ENCODE peak calls at places on chromosomes 3 and 15, in four cellular contexts. I is cardiac muscle cell, D is ovary, P is fibroblast of lung. W is an unnamed sample.

GRCh38 chr15:69991493-69991892 is 106.2 kb downstream of the TLE3 start:
- DNase-seq in I (no peak), D (no peak), P (no peak), W (no peak)

GRCh38 chr3:25091938-25092337 is 336.1 kb upstream of the RARB start:
- DNase-seq in I (no peak), D (no peak), P (no peak), W (no peak)

GRCh38 chr3:190326930-190327329 is 4.7 kb upstream of the CLDN1 start:
- DNase-seq in I (peak), D (peak), P (peak), W (no peak)

GRCh38 chr3:159734681-159735080 is 254.0 kb upstream of the IL12A start:
- DNase-seq in I (no peak), D (no peak), P (no peak), W (no peak)

GRCh38 chr15:25532269-25532668 is 93.4 kb upstream of the UBE3A start:
- DNase-seq in I (no peak), D (no peak), P (no peak), W (no peak)

GRCh38 chr3:196868297-196868661 is 559 bp downstream of the SENP5 start:
- DNase-seq in I (no peak), D (no peak), P (peak), W (no peak)

GRCh38 chr3:172384836-172385235 is 63.4 kb downstream of the GHSR start:
- DNase-seq in I (no peak), D (no peak), P (no peak), W (no peak)

GRCh38 chr3:43707998-43708397 is 17.3 kb downstream of the ABHD5 start:
- DNase-seq in I (peak), D (no peak), P (peak), W (peak)

GRCh38 chr15:37098468-37099320 is 1.7 kb downstream of the MEIS2 start:
- DNase-seq in I (no peak), D (peak), P (peak), W (no peak)

GRCh38 chr15:65773386-65774111 is 18.5 kb downstream of the DENND4A start:
- DNase-seq in I (no peak), D (no peak), P (no peak), W (no peak)
- H3K4me3 ChIP-seq in I (no peak), D (no peak), P (no peak), W (no peak)

DNA sequence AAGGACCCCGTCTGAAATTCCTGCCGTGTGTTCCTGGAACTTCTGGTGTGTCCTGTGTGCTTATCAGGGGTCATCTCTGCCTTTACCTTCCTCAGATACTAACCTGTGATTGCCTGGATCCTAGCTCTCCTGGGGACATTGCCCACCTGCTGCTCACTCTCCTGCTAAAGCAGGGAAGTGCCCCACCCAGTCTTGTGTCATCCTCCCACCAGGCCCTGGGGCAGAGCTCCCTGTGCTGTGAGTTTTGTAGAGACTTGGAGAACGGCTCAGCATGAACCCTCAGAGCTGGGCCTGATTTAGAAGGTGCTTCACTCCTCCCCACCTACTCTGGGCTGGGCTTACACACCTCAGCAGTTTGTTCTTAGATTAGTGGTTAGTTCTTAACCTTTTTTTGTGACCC is 3.8 kb upstream of the TMEM44 start:
- DNase-seq in I (no peak), D (no peak), P (no peak), W (no peak)
- H3K4me3 ChIP-seq in I (no peak), D (no peak), P (no peak), W (no peak)

DNA sequence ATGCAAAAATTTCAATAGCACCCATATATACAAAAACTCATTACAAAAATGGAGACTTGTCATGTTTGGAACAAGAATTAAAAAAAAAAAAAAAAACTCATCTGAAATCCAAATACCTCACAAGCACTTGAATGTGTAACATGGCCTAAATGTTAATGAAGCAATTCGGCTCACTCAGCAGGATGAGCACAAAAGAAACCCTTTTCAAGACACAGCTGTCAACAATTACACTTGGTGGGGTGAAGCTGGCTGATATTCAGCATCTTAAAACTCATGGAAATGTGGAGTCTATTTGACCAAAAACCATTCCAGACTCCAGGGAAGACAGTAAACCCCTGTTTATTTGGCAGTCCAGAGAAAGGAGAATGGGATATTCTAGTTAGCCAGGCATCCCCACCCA is 205.4 kb upstream of the TSC22D2 start:
- DNase-seq in I (no peak), D (no peak), P (no peak), W (no peak)
- H3K4me3 ChIP-seq in I (no peak), D (no peak), P (no peak), W (no peak)

DNA sequence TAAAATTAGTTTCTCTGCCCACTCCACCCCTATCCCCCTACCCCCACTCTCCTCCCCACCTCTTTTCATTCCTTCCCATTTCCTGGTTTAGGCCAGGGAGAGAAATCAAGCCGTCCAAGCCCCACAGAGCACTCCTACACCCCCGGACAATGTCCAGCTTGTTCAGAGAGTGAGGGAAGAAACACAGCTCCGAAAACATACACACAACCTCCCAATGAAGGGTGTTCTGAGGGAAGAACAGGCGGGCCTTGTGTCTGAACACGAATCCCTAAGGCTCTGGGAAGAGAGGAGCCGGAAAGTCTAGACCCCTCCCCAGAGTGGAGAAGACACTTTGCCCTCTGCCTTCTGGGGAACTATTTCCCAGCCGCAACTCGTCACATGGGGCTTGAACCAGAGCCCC is 30.5 kb downstream of the ACAN start:
- DNase-seq in I (peak), D (no peak), P (no peak), W (no peak)
- H3K4me3 ChIP-seq in I (no peak), D (no peak), P (no peak), W (no peak)

GRCh38 chr3:77281721-77282120 is 241.8 kb downstream of the ROBO2 start:
- DNase-seq in I (no peak), D (no peak), P (no peak), W (no peak)
- H3K4me3 ChIP-seq in I (no peak), D (no peak), P (no peak), W (no peak)

DNA sequence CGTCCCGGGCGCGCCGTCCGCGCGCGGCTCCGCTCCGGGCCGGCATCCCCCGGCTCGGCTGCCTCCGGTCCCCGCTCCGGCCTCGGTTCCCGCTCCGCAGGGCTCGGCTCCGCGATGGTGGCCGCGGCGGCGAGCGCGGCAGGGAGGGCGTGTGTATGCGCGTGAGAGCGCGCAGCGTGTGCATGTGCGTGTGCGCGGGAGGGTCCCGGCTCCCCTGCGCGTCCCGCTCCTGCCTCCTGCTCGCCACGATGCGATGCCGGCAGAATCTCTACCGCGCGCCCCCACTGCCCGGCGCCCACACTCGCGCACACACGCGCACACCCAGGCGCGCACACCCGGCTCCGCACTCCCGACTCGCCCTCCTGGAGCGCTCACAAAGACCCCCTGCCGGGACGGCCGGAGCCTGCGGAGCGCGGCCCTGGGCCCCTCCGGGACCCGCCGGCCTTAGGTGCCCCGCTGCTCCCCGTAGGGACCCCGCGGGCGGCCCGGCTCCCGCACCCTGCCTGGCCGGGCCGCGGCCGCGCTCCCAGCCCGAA is 186.6 kb upstream of the LINGO1 start:
- DNase-seq in I (no peak), D (no peak), P (no peak), W (no peak)
- H3K4me3 ChIP-seq in I (peak), D (no peak), P (no peak), W (peak)

DNA sequence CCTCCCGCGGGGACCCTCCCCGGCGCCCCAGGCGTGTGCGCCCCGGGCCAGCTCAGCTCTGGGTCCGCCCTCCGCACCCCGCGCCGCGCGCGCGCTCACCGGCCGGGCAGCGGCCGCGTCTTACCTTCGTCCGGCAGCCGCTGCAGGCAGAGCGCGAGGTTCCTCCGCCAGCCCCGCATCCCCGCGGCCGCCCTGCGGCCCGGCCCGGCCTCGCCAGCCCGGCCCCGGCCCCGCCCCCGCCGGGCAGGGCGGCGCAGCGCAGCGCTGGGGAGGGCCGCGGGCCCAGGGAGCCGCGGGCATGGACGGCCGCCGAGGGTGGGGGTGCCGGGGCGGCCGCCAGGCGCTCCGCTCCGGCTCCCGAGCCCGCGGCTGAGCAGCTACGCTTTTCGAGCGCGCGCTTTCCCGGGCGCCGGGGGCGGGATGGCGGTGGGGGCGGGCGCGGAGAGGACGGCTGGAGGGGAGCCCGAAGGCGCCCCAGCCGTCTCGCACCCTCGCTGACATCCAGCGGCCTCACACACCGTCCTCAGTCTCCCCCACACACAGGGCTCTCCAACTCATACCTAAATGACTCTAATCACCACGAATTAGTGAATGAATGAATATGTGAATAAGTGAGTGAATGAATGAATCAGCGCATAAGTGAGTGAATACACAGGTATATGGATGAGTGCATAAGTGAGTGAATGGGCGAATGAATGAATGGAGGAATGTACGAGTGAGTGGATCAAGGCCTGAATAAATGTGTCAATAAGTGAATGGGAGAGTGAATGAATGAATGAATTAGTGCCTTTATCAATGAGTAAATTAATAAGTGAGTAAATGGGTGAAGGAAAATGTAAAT is 48.5 kb upstream of the CCDC174 start:
- DNase-seq in I (peak), D (no peak), P (no peak), W (no peak)
- H3K4me3 ChIP-seq in I (peak), D (peak), P (no peak), W (peak)

DNA sequence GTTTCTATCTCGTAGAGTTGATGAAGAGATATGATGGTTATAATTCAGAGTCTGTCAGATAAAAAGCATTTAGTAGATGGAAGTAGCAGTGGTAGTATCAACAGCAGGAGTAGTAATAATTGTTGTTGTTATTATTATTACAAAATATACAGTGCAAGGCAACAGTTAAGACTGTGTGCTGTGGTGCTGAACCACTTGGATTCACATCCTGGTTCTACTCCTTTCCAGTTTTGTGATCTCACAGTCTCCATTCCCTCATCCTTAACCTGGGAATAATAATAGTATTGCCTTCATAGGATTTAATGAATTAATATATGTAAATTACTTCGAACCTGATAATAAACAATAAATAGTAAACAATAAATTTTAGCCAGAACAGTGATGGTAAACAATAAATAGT is 37.1 kb upstream of the TSC22D2 start:
- DNase-seq in I (no peak), D (no peak), P (no peak), W (no peak)
- H3K4me3 ChIP-seq in I (no peak), D (no peak), P (peak), W (peak)